ENCODE peak calls at places on chromosome 14, in eight cellular contexts. F is activated naive CD8-positive, alpha-beta T cell treated with anti-CD3 and anti-CD28 coated beads, Interleukin-2, amount 10 ng/mL, durations not matched to agents 7 days and 5 days; R is T-cell; K is T-helper 9 cell; U is NCI-H1417; P is stimulated activated CD8-positive, alpha-beta memory T cell treated with anti-CD3 and anti-CD28 coated beads, Interleukin-12 subunit alpha, Interleukin-12 subunit beta, amount 100 ng/mL, for 4 hours; L is fibroblast of the conjunctiva; W is kidney epithelial cell. G is an unnamed sample.

GRCh38 chr14:76330411-76331327 is 45.3 kb upstream of the ESRRB start:
- DNase-seq in F (no peak), W (no peak), L (no peak), K (no peak), P (no peak), R (no peak), U (no peak), G (no peak)

GRCh38 chr14:67372833-67373232 is 12.7 kb downstream of the EIF2S1 start:
- DNase-seq in P (no peak), L (no peak), U (no peak), F (no peak), K (no peak), R (no peak), W (no peak), G (no peak)

GRCh38 chr14:94536836-94537235 is 24.4 kb upstream of the SERPINA4 start:
- DNase-seq in R (no peak), U (no peak), F (no peak), P (no peak), W (no peak), L (no peak), K (no peak), G (no peak)

GRCh38 chr14:67940476-67940875 is 120.9 kb downstream of the RAD51B start:
- DNase-seq in L (no peak), K (no peak), W (no peak), U (no peak), F (no peak), P (no peak), R (no peak), G (no peak)

GRCh38 chr14:85528882-85529585 is 910 bp upstream of the FLRT2 start:
- DNase-seq in W (no peak), R (no peak), U (no peak), K (no peak), P (no peak), F (no peak), L (peak; percentile 72), G (no peak)

GRCh38 chr14:55802986-55803431 is 223.0 kb downstream of the KTN1 start:
- DNase-seq in K (no peak), F (no peak), W (peak; percentile 70), L (no peak), R (no peak), P (no peak), U (no peak), G (no peak)

GRCh38 chr14:96844857-96845570 is 47.8 kb downstream of the VRK1 start:
- DNase-seq in L (no peak), W (no peak), F (no peak), U (no peak), R (no peak), K (no peak), P (no peak), G (no peak)

GRCh38 chr14:63282997-63283396 is 35.7 kb downstream of the GPHB5 start:
- DNase-seq in F (no peak), U (no peak), R (no peak), L (no peak), K (no peak), W (no peak), P (no peak), G (no peak)

GRCh38 chr14:61754627-61755381 is 7.4 kb upstream of the SNAPC1 start:
- DNase-seq in P (no peak), U (no peak), R (no peak), W (no peak), F (no peak), L (no peak), K (no peak), G (no peak)

GRCh38 chr14:32559595-32559994 is 230.5 kb downstream of the AKAP6 start:
- DNase-seq in L (no peak), K (no peak), F (no peak), U (no peak), P (no peak), R (no peak), W (no peak), G (no peak)

GRCh38 chr14:45709541-45709940 is 456.5 kb upstream of the MIS18BP1 start:
- DNase-seq in R (no peak), F (no peak), K (no peak), W (no peak), L (no peak), U (no peak), P (no peak), G (no peak)

GRCh38 chr14:22597265-22597664 is 835 bp upstream of the ABHD4 start:
- DNase-seq in R (no peak), U (no peak), L (no peak), F (no peak), K (no peak), P (no peak), W (no peak), G (no peak)

GRCh38 chr14:91509083-91509877 is 830 bp downstream of the PPP4R3A start:
- DNase-seq in L (no peak), W (no peak), U (peak; percentile 85), P (peak; percentile 28), R (no peak), K (peak; percentile 13), F (peak; percentile 70), G (peak; percentile 38)

GRCh38 chr14:59190372-59190771 is 1.9 kb downstream of the DAAM1 start:
- DNase-seq in U (no peak), P (no peak), R (no peak), K (no peak), L (no peak), W (no peak), F (no peak), G (peak; percentile 11)

GRCh38 chr14:68140111-68140741 is 320.6 kb downstream of the RAD51B start:
- DNase-seq in L (peak; percentile 92), F (no peak), W (peak; percentile 98), R (no peak), P (no peak), U (peak; percentile 3), K (no peak), G (peak; percentile 59)

GRCh38 chr14:36289954-36290353 is 30.5 kb downstream of the MBIP start:
- DNase-seq in R (no peak), K (no peak), U (no peak), W (no peak), L (no peak), F (no peak), P (no peak), G (no peak)

GRCh38 chr14:63286071-63286470 is 32.7 kb downstream of the GPHB5 start:
- DNase-seq in L (no peak), K (no peak), P (no peak), U (peak; percentile 90), F (no peak), R (no peak), W (no peak), G (no peak)

GRCh38 chr14:50666772-50667490 is 1.2 kb downstream of the SAV1 start:
- DNase-seq in K (peak; percentile 10), U (peak; percentile 57), P (no peak), L (peak; percentile 50), R (peak; percentile 61), W (no peak), F (no peak), G (peak; percentile 56)

GRCh38 chr14:102668291-102668873 is 75.9 kb downstream of the RCOR1 start:
- DNase-seq in F (no peak), K (no peak), W (no peak), P (no peak), L (no peak), U (peak; percentile 17), R (no peak), G (no peak)

GRCh38 chr14:42624980-42625761 is 1018.5 kb downstream of the LRFN5 start:
- DNase-seq in U (no peak), P (no peak), R (no peak), W (no peak), K (no peak), L (no peak), F (no peak), G (no peak)

GRCh38 chr14:57068511-57068910 is 200.2 kb downstream of the EXOC5 start:
- DNase-seq in K (no peak), L (no peak), F (no peak), W (no peak), U (no peak), P (no peak), R (no peak), G (no peak)

GRCh38 chr14:90427848-90428426 is 31.1 kb downstream of the CALM1 start:
- DNase-seq in W (no peak), K (no peak), R (no peak), L (no peak), P (no peak), F (no peak), U (no peak), G (no peak)

GRCh38 chr14:97046991-97047390 is 249.8 kb downstream of the VRK1 start:
- DNase-seq in F (no peak), R (no peak), K (no peak), L (no peak), U (no peak), P (no peak), W (no peak), G (no peak)